ENCODE peak calls at places on chromosomes 1 and 21, in nine cellular contexts. One of them, this sample, is unnamed.

GRCh38 chr21:39612233-39613028 is at the start of gene B3GALT5:
- DNase-seq in foreskin keratinocyte: no peak
- DNase-seq in cardiac fibroblast: no peak
- DNase-seq in stimulated activated CD8-positive, alpha-beta memory T cell treated with anti-CD3 and anti-CD28 coated beads, Interleukin-4, amount 100 ng/mL, for 4 hours: no peak
- DNase-seq in LoVo: peak
- DNase-seq in HuH-7: no peak
- DNase-seq in Calu3: peak
- DNase-seq in stimulated activated CD4-positive, alpha-beta T cell treated with anti-CD3 and anti-CD28 coated beads, Interleukin-1b, Interleukin-23, amount 100 ng/mL, for 24 hours: no peak
- DNase-seq in thyroid gland: peak
- DNase-seq in this sample: no peak

GRCh38 chr1:151984313-151984956 is 9.2 kb downstream of the S100A10 start:
- DNase-seq in foreskin keratinocyte: no peak
- DNase-seq in cardiac fibroblast: no peak
- DNase-seq in stimulated activated CD8-positive, alpha-beta memory T cell treated with anti-CD3 and anti-CD28 coated beads, Interleukin-4, amount 100 ng/mL, for 4 hours: peak
- DNase-seq in LoVo: no peak
- DNase-seq in HuH-7: no peak
- DNase-seq in Calu3: no peak
- DNase-seq in stimulated activated CD4-positive, alpha-beta T cell treated with anti-CD3 and anti-CD28 coated beads, Interleukin-1b, Interleukin-23, amount 100 ng/mL, for 24 hours: no peak
- DNase-seq in thyroid gland: no peak
- DNase-seq in this sample: no peak

GRCh38 chr1:96710708-96711477 is 10.7 kb upstream of the PTBP2 start:
- DNase-seq in foreskin keratinocyte: peak
- DNase-seq in cardiac fibroblast: no peak
- DNase-seq in stimulated activated CD8-positive, alpha-beta memory T cell treated with anti-CD3 and anti-CD28 coated beads, Interleukin-4, amount 100 ng/mL, for 4 hours: no peak
- DNase-seq in LoVo: no peak
- DNase-seq in HuH-7: no peak
- DNase-seq in Calu3: no peak
- DNase-seq in stimulated activated CD4-positive, alpha-beta T cell treated with anti-CD3 and anti-CD28 coated beads, Interleukin-1b, Interleukin-23, amount 100 ng/mL, for 24 hours: no peak
- DNase-seq in thyroid gland: no peak
- DNase-seq in this sample: no peak

GRCh38 chr1:1431845-1432565 is 3.5 kb upstream of the VWA1 start:
- DNase-seq in foreskin keratinocyte: no peak
- DNase-seq in cardiac fibroblast: peak
- DNase-seq in stimulated activated CD8-positive, alpha-beta memory T cell treated with anti-CD3 and anti-CD28 coated beads, Interleukin-4, amount 100 ng/mL, for 4 hours: no peak
- DNase-seq in LoVo: no peak
- DNase-seq in HuH-7: peak
- DNase-seq in Calu3: peak
- DNase-seq in stimulated activated CD4-positive, alpha-beta T cell treated with anti-CD3 and anti-CD28 coated beads, Interleukin-1b, Interleukin-23, amount 100 ng/mL, for 24 hours: no peak
- DNase-seq in thyroid gland: no peak
- DNase-seq in this sample: peak

GRCh38 chr1:94355485-94355980 is 62.7 kb upstream of the ABCD3 start:
- DNase-seq in foreskin keratinocyte: no peak
- DNase-seq in cardiac fibroblast: no peak
- DNase-seq in stimulated activated CD8-positive, alpha-beta memory T cell treated with anti-CD3 and anti-CD28 coated beads, Interleukin-4, amount 100 ng/mL, for 4 hours: no peak
- DNase-seq in LoVo: no peak
- DNase-seq in HuH-7: no peak
- DNase-seq in Calu3: no peak
- DNase-seq in stimulated activated CD4-positive, alpha-beta T cell treated with anti-CD3 and anti-CD28 coated beads, Interleukin-1b, Interleukin-23, amount 100 ng/mL, for 24 hours: no peak
- DNase-seq in thyroid gland: no peak
- DNase-seq in this sample: no peak

GRCh38 chr1:32361674-32362473 is 411 bp downstream of the FAM229A start:
- DNase-seq in foreskin keratinocyte: no peak
- DNase-seq in cardiac fibroblast: peak
- DNase-seq in stimulated activated CD8-positive, alpha-beta memory T cell treated with anti-CD3 and anti-CD28 coated beads, Interleukin-4, amount 100 ng/mL, for 4 hours: no peak
- DNase-seq in LoVo: no peak
- DNase-seq in HuH-7: peak
- DNase-seq in Calu3: peak
- DNase-seq in stimulated activated CD4-positive, alpha-beta T cell treated with anti-CD3 and anti-CD28 coated beads, Interleukin-1b, Interleukin-23, amount 100 ng/mL, for 24 hours: no peak
- DNase-seq in thyroid gland: peak
- DNase-seq in this sample: no peak

GRCh38 chr1:110148961-110149360 is 1.3 kb upstream of the SLC6A17 start:
- DNase-seq in foreskin keratinocyte: no peak
- DNase-seq in cardiac fibroblast: no peak
- DNase-seq in stimulated activated CD8-positive, alpha-beta memory T cell treated with anti-CD3 and anti-CD28 coated beads, Interleukin-4, amount 100 ng/mL, for 4 hours: no peak
- DNase-seq in LoVo: no peak
- DNase-seq in HuH-7: peak
- DNase-seq in Calu3: peak
- DNase-seq in stimulated activated CD4-positive, alpha-beta T cell treated with anti-CD3 and anti-CD28 coated beads, Interleukin-1b, Interleukin-23, amount 100 ng/mL, for 24 hours: no peak
- DNase-seq in thyroid gland: no peak
- DNase-seq in this sample: no peak

GRCh38 chr1:76835203-76835602 is 32.1 kb upstream of the ST6GALNAC5 start:
- DNase-seq in foreskin keratinocyte: no peak
- DNase-seq in cardiac fibroblast: no peak
- DNase-seq in stimulated activated CD8-positive, alpha-beta memory T cell treated with anti-CD3 and anti-CD28 coated beads, Interleukin-4, amount 100 ng/mL, for 4 hours: no peak
- DNase-seq in LoVo: no peak
- DNase-seq in HuH-7: no peak
- DNase-seq in Calu3: no peak
- DNase-seq in stimulated activated CD4-positive, alpha-beta T cell treated with anti-CD3 and anti-CD28 coated beads, Interleukin-1b, Interleukin-23, amount 100 ng/mL, for 24 hours: no peak
- DNase-seq in thyroid gland: no peak
- DNase-seq in this sample: no peak

GRCh38 chr1:151009206-151009587 is 948 bp downstream of the PRUNE1 start:
- DNase-seq in foreskin keratinocyte: no peak
- DNase-seq in cardiac fibroblast: no peak
- DNase-seq in stimulated activated CD8-positive, alpha-beta memory T cell treated with anti-CD3 and anti-CD28 coated beads, Interleukin-4, amount 100 ng/mL, for 4 hours: no peak
- DNase-seq in LoVo: no peak
- DNase-seq in HuH-7: no peak
- DNase-seq in Calu3: no peak
- DNase-seq in stimulated activated CD4-positive, alpha-beta T cell treated with anti-CD3 and anti-CD28 coated beads, Interleukin-1b, Interleukin-23, amount 100 ng/mL, for 24 hours: no peak
- DNase-seq in thyroid gland: no peak
- DNase-seq in this sample: no peak